ENCODE peak calls at places on chromosomes 4 and X, in five cellular contexts. One of them, this sample, is unnamed.

GRCh38 chr4:8346838-8347605 is 77.5 kb downstream of the HTRA3 start:
- DNase-seq in fibroblast of lung: no peak
- DNase-seq in mucosa of descending colon: no peak
- DNase-seq in tibial nerve: no peak
- DNase-seq in IMR-90: no peak
- DNase-seq in this sample: no peak

GRCh38 chrX:21885568-21885967 is 29.8 kb downstream of the YY2 start:
- DNase-seq in fibroblast of lung: peak; percentile 69
- DNase-seq in mucosa of descending colon: no peak
- DNase-seq in tibial nerve: no peak
- DNase-seq in IMR-90: peak; percentile 47
- DNase-seq in this sample: peak; percentile 65

GRCh38 chrX:9456250-9457074 is 8.4 kb upstream of the TBL1X start:
- DNase-seq in fibroblast of lung: no peak
- DNase-seq in mucosa of descending colon: no peak
- DNase-seq in tibial nerve: no peak
- DNase-seq in IMR-90: no peak
- DNase-seq in this sample: no peak

GRCh38 chr4:3874525-3875110 is 108.4 kb downstream of the ADRA2C start:
- DNase-seq in fibroblast of lung: no peak
- DNase-seq in mucosa of descending colon: no peak
- DNase-seq in tibial nerve: no peak
- DNase-seq in IMR-90: no peak
- DNase-seq in this sample: no peak

GRCh38 chrX:107505223-107505622 is 55.8 kb downstream of the FRMPD3 start:
- DNase-seq in fibroblast of lung: no peak
- DNase-seq in mucosa of descending colon: no peak
- DNase-seq in tibial nerve: no peak
- DNase-seq in IMR-90: no peak
- DNase-seq in this sample: no peak

GRCh38 chrX:12779534-12779933 is 11.7 kb upstream of the PRPS2 start:
- DNase-seq in fibroblast of lung: peak; percentile 25
- DNase-seq in mucosa of descending colon: no peak
- DNase-seq in tibial nerve: no peak
- DNase-seq in IMR-90: no peak
- DNase-seq in this sample: peak; percentile 33

GRCh38 chr4:173346074-173346473 is 11.9 kb upstream of the HMGB2 start:
- DNase-seq in fibroblast of lung: peak; percentile 76
- DNase-seq in mucosa of descending colon: no peak
- DNase-seq in tibial nerve: no peak
- DNase-seq in IMR-90: peak; percentile 47
- DNase-seq in this sample: peak; percentile 27

GRCh38 chrX:13432376-13432775 is 112.5 kb upstream of the ATXN3L start:
- DNase-seq in fibroblast of lung: peak; percentile 98
- DNase-seq in mucosa of descending colon: no peak
- DNase-seq in tibial nerve: peak; percentile 64
- DNase-seq in IMR-90: peak; percentile 98
- DNase-seq in this sample: peak; percentile 97

GRCh38 chr4:74632634-74633033 is 161.7 kb downstream of the BTC start:
- DNase-seq in fibroblast of lung: peak; percentile 98
- DNase-seq in mucosa of descending colon: no peak
- DNase-seq in tibial nerve: peak; percentile 41
- DNase-seq in IMR-90: peak; percentile 88
- DNase-seq in this sample: peak; percentile 97

GRCh38 chr4:122783301-122784215 is 43.1 kb upstream of the FGF2 start:
- DNase-seq in fibroblast of lung: peak; percentile 98
- DNase-seq in mucosa of descending colon: no peak
- DNase-seq in tibial nerve: no peak
- DNase-seq in IMR-90: peak; percentile 87
- DNase-seq in this sample: peak; percentile 97

GRCh38 chrX:152072236-152072635 is 66.1 kb downstream of the MAGEA10 start:
- DNase-seq in fibroblast of lung: peak; percentile 92
- DNase-seq in mucosa of descending colon: no peak
- DNase-seq in tibial nerve: no peak
- DNase-seq in IMR-90: peak; percentile 0
- DNase-seq in this sample: peak; percentile 87

DNA sequence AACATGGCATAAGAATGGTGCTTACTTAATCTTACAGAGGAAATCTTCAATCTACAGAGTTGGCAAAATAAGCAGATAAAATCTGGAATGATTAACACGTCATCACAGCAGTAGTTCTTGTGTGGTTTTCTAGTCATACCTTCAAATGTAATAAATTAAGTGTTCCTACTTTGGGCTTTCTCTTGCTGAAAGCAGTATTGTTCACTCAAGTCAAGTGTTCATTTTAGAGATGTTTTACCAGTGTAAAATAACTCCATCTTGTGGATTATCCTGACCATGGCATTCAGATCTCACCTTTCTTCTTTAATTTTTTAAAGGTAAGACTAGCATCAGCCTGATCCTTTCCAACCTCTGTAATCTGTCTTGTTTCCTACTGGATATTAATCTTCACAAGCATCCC is 72.9 kb downstream of the ADAMTS3 start:
- DNase-seq in fibroblast of lung: peak; percentile 29
- DNase-seq in mucosa of descending colon: no peak
- DNase-seq in tibial nerve: no peak
- DNase-seq in IMR-90: no peak
- DNase-seq in this sample: peak; percentile 22
- TF ChIP-seq CTCF in fibroblast of lung: no peak
- TF ChIP-seq CTCF in mucosa of descending colon: no peak
- TF ChIP-seq CTCF in tibial nerve: no peak
- TF ChIP-seq CTCF in IMR-90: peak; percentile 11
- TF ChIP-seq CTCF in this sample: peak; percentile 8

GRCh38 chr4:146654976-146655761 is 16.5 kb downstream of the POU4F2 start:
- DNase-seq in fibroblast of lung: peak; percentile 21
- DNase-seq in mucosa of descending colon: no peak
- DNase-seq in tibial nerve: no peak
- DNase-seq in IMR-90: peak; percentile 7
- DNase-seq in this sample: no peak
- H3K4me3 ChIP-seq in fibroblast of lung: peak overlapping the region; percentile 31
- H3K4me3 ChIP-seq in mucosa of descending colon: no peak overlapping the region
- H3K4me3 ChIP-seq in tibial nerve: peak overlapping the region; percentile 41
- H3K4me3 ChIP-seq in IMR-90: peak overlapping the region; percentile 37
- H3K4me3 ChIP-seq in this sample: peak overlapping the region; percentile 36

DNA sequence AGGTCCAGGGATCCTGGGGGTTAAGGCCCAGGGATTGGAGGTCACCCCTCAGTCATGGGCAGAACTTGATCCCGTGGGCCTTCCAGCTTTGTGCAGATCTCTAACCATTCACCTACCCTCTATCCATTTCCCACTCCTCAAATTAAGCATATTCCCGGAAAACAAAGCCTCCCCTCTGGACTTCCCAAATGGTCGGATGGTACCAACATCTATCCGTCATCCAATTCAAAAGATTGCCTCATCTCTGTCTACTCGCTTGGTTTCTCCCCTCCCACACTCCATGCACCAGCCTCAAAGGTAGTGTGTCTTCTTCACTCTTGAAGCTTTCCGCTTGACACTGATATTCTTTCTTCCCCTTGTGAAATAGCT is 473 bp upstream of the BCLAF3 start:
- DNase-seq in fibroblast of lung: no peak
- DNase-seq in mucosa of descending colon: no peak
- DNase-seq in tibial nerve: no peak
- DNase-seq in IMR-90: no peak
- DNase-seq in this sample: no peak
- TF ChIP-seq CTCF in fibroblast of lung: no peak
- TF ChIP-seq CTCF in mucosa of descending colon: no peak
- TF ChIP-seq CTCF in tibial nerve: no peak
- TF ChIP-seq CTCF in IMR-90: no peak
- TF ChIP-seq CTCF in this sample: no peak

DNA sequence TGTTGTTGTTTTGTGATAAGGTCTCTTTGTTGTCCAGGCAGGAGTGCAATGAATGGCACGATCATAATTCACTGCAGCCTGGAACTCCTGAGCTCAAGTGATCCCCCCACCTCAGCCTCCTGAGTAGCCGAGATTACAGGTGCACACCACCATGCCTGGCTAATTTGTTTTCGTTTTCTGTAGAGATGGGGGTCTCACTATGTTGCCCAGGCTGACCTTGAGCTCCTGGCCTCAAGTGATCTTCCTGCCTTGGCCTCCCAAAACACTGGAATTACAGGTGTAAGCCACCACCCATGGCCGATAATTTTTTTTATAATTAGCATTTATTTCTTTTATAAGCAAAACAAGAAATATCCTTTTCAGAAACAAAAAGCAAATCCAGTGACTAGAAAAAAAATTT is 3.6 kb downstream of the PLAC8 start:
- DNase-seq in fibroblast of lung: no peak
- DNase-seq in mucosa of descending colon: no peak
- DNase-seq in tibial nerve: no peak
- DNase-seq in IMR-90: no peak
- DNase-seq in this sample: no peak
- H3K4me3 ChIP-seq in fibroblast of lung: no peak overlapping the region
- H3K4me3 ChIP-seq in mucosa of descending colon: no peak overlapping the region
- H3K4me3 ChIP-seq in tibial nerve: no peak overlapping the region
- H3K4me3 ChIP-seq in IMR-90: no peak overlapping the region
- H3K4me3 ChIP-seq in this sample: no peak overlapping the region

GRCh38 chr4:165964591-165964990 is 91.6 kb downstream of the TLL1 start:
- DNase-seq in fibroblast of lung: no peak
- DNase-seq in mucosa of descending colon: no peak
- DNase-seq in tibial nerve: no peak
- DNase-seq in IMR-90: no peak
- DNase-seq in this sample: no peak
- TF ChIP-seq CTCF in fibroblast of lung: no peak
- TF ChIP-seq CTCF in mucosa of descending colon: no peak
- TF ChIP-seq CTCF in tibial nerve: no peak
- TF ChIP-seq CTCF in IMR-90: no peak
- TF ChIP-seq CTCF in this sample: no peak

DNA sequence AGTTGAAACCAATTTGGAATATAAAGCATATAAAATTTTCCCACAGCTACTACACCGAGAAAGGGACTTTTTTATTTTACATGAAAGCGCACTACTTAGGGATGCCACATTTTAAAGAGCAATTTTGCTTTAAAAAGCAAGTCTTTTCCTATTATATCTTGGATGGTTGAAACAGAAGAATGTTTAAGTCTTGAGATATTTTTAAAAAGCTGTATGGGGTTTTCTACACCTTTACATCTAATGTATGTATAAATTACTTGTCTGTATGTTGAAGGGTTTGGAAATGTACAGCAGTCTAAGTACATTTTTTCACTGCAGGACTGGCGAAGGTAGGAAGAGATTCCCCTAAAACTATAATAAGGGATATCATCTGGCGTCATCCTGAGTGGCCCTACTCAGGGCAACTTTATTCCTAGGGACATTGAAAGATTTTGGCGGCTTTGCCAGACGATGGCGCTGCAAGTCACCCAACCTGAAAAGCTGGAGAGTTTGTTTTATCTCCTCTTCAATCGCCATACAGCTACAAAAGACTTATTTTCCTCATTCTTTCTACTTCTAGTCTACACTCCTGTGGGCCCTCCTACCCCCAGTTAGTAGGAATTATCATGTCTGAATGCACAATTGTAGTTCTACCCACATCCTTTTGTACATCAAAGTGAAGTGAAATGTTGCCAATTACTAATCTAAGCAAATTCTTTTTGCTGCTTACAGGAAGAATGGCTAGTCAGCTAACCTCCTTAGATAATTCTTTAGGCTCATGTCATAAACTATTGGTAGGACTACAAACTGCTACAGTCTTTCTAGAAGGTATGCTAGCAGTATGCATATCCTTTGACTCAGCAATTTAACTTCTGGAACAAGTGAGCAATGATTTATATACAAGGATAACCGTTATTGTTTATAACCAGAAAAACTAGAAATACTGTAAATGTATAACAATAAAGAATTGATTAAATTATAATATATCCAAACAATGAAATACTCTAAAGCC is 781 bp upstream of the NEK1 start:
- DNase-seq in fibroblast of lung: peak; percentile 76
- DNase-seq in mucosa of descending colon: peak; percentile 69
- DNase-seq in tibial nerve: peak; percentile 83
- DNase-seq in IMR-90: peak; percentile 79
- DNase-seq in this sample: peak; percentile 87
- H3K4me3 ChIP-seq in fibroblast of lung: peak overlapping the region; percentile 100
- H3K4me3 ChIP-seq in mucosa of descending colon: no peak overlapping the region
- H3K4me3 ChIP-seq in tibial nerve: peak overlapping the region; percentile 91
- H3K4me3 ChIP-seq in IMR-90: peak overlapping the region; percentile 93
- H3K4me3 ChIP-seq in this sample: peak overlapping the region; percentile 95

GRCh38 chr4:87220094-87220831 is at the start of gene KLHL8:
- DNase-seq in fibroblast of lung: peak; percentile 82
- DNase-seq in mucosa of descending colon: peak; percentile 91
- DNase-seq in tibial nerve: peak; percentile 63
- DNase-seq in IMR-90: peak; percentile 73
- DNase-seq in this sample: peak; percentile 83
- TF ChIP-seq CTCF in fibroblast of lung: no peak
- TF ChIP-seq CTCF in mucosa of descending colon: no peak
- TF ChIP-seq CTCF in tibial nerve: peak; percentile 12
- TF ChIP-seq CTCF in IMR-90: peak; percentile 14
- TF ChIP-seq CTCF in this sample: peak; percentile 25

DNA sequence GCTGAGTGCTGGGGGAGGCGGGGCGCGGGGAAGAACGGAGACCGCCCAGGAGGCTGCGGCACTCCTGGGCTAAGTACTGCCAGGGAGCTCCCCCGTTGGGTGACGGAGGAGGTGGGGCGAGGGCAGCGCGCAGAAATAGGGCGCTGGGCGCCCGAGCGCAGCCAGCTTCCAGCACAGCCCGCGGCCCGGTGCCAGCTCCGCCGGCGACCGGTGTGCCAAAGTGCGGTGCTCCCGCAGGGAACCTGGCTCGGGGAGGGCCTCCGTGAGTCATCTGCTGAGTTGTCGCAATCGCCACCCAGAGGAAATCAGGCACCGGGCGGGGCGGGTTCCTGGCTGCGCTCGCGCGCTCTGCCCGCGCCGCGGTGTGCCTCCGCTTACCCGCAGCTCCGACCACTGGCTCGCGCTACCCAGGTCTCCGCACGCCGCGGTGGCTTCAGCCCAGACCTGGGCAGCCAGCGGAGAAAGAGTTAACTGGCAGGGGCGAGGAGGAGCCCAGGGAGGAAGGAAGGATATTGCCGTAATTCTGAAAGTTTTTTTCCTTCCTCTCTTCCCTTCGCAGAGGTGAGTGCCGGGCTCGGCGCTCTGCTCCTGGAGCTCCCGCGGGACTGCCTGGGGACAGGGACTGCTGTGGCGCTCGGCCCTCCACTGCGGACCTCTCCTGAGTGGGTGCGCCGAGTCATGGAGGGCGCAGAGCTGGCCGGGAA is at the start of gene GPAT3:
- DNase-seq in fibroblast of lung: no peak
- DNase-seq in mucosa of descending colon: peak; percentile 91
- DNase-seq in tibial nerve: peak; percentile 62
- DNase-seq in IMR-90: peak; percentile 45
- DNase-seq in this sample: peak; percentile 63
- H3K4me3 ChIP-seq in fibroblast of lung: peak within 1 kb of the TSS; percentile 97
- H3K4me3 ChIP-seq in mucosa of descending colon: peak within 1 kb of the TSS; percentile 38
- H3K4me3 ChIP-seq in tibial nerve: peak within 1 kb of the TSS; percentile 70
- H3K4me3 ChIP-seq in IMR-90: peak within 1 kb of the TSS; percentile 63
- H3K4me3 ChIP-seq in this sample: peak within 1 kb of the TSS; percentile 68